ENCODE peak calls at places on chromosome 10, in six cellular contexts. One of them, this sample, is unnamed.
A peak's percentile ranks its signal among the peaks of the same experiment; 100 is the strongest.

GRCh38 chr10:78807504-78808202 is 261.1 kb upstream of the ZMIZ1 start:
- DNase-seq in cardiac fibroblast: no peak
- DNase-seq in body of pancreas: no peak
- DNase-seq in activated CD8-positive, alpha-beta T cell treated with anti-CD3 and anti-CD28 coated beads, Interleukin-2, amount 10 ng/mL, durations not matched to agents 7 days and 5 days: no peak
- DNase-seq in aorta: no peak
- DNase-seq in AG04450: no peak
- DNase-seq in this sample: no peak

GRCh38 chr10:17028843-17029580 is 100.6 kb downstream of the CUBN start:
- DNase-seq in cardiac fibroblast: no peak
- DNase-seq in body of pancreas: no peak
- DNase-seq in activated CD8-positive, alpha-beta T cell treated with anti-CD3 and anti-CD28 coated beads, Interleukin-2, amount 10 ng/mL, durations not matched to agents 7 days and 5 days: peak; percentile 24
- DNase-seq in aorta: no peak
- DNase-seq in AG04450: no peak
- DNase-seq in this sample: no peak

GRCh38 chr10:127694580-127695193 is 42.3 kb upstream of the FOXI2 start:
- DNase-seq in cardiac fibroblast: peak; percentile 4
- DNase-seq in body of pancreas: no peak
- DNase-seq in activated CD8-positive, alpha-beta T cell treated with anti-CD3 and anti-CD28 coated beads, Interleukin-2, amount 10 ng/mL, durations not matched to agents 7 days and 5 days: peak; percentile 55
- DNase-seq in aorta: no peak
- DNase-seq in AG04450: no peak
- DNase-seq in this sample: no peak

GRCh38 chr10:34781709-34782108 is 33.4 kb downstream of the PARD3 start:
- DNase-seq in cardiac fibroblast: no peak
- DNase-seq in body of pancreas: no peak
- DNase-seq in activated CD8-positive, alpha-beta T cell treated with anti-CD3 and anti-CD28 coated beads, Interleukin-2, amount 10 ng/mL, durations not matched to agents 7 days and 5 days: no peak
- DNase-seq in aorta: no peak
- DNase-seq in AG04450: no peak
- DNase-seq in this sample: no peak

GRCh38 chr10:75899816-75900357 is 468.5 kb downstream of the LRMDA start:
- DNase-seq in cardiac fibroblast: no peak
- DNase-seq in body of pancreas: no peak
- DNase-seq in activated CD8-positive, alpha-beta T cell treated with anti-CD3 and anti-CD28 coated beads, Interleukin-2, amount 10 ng/mL, durations not matched to agents 7 days and 5 days: no peak
- DNase-seq in aorta: no peak
- DNase-seq in AG04450: no peak
- DNase-seq in this sample: no peak

GRCh38 chr10:28060031-28060607 is 61.2 kb upstream of the ODAD2 start:
- DNase-seq in cardiac fibroblast: no peak
- DNase-seq in body of pancreas: no peak
- DNase-seq in activated CD8-positive, alpha-beta T cell treated with anti-CD3 and anti-CD28 coated beads, Interleukin-2, amount 10 ng/mL, durations not matched to agents 7 days and 5 days: no peak
- DNase-seq in aorta: no peak
- DNase-seq in AG04450: no peak
- DNase-seq in this sample: no peak

GRCh38 chr10:101649530-101650085 is 45.4 kb downstream of the FBXW4 start:
- DNase-seq in cardiac fibroblast: peak; percentile 11
- DNase-seq in body of pancreas: no peak
- DNase-seq in activated CD8-positive, alpha-beta T cell treated with anti-CD3 and anti-CD28 coated beads, Interleukin-2, amount 10 ng/mL, durations not matched to agents 7 days and 5 days: no peak
- DNase-seq in aorta: no peak
- DNase-seq in AG04450: no peak
- DNase-seq in this sample: no peak

GRCh38 chr10:29150010-29150409 is 138.9 kb upstream of the LYZL1 start:
- DNase-seq in cardiac fibroblast: no peak
- DNase-seq in body of pancreas: peak; percentile 21
- DNase-seq in activated CD8-positive, alpha-beta T cell treated with anti-CD3 and anti-CD28 coated beads, Interleukin-2, amount 10 ng/mL, durations not matched to agents 7 days and 5 days: no peak
- DNase-seq in aorta: peak; percentile 77
- DNase-seq in AG04450: no peak
- DNase-seq in this sample: no peak

GRCh38 chr10:50614444-50615137 is 9.2 kb downstream of the SGMS1 start:
- DNase-seq in cardiac fibroblast: no peak
- DNase-seq in body of pancreas: peak; percentile 47
- DNase-seq in activated CD8-positive, alpha-beta T cell treated with anti-CD3 and anti-CD28 coated beads, Interleukin-2, amount 10 ng/mL, durations not matched to agents 7 days and 5 days: peak; percentile 35
- DNase-seq in aorta: no peak
- DNase-seq in AG04450: no peak
- DNase-seq in this sample: no peak

GRCh38 chr10:62554632-62555199 is 180.5 kb downstream of the ZNF365 start:
- DNase-seq in cardiac fibroblast: peak; percentile 82
- DNase-seq in body of pancreas: no peak
- DNase-seq in activated CD8-positive, alpha-beta T cell treated with anti-CD3 and anti-CD28 coated beads, Interleukin-2, amount 10 ng/mL, durations not matched to agents 7 days and 5 days: peak; percentile 28
- DNase-seq in aorta: no peak
- DNase-seq in AG04450: no peak
- DNase-seq in this sample: no peak

GRCh38 chr10:35643151-35643975 is 1.3 kb upstream of the FZD8 start:
- DNase-seq in cardiac fibroblast: peak; percentile 66
- DNase-seq in body of pancreas: peak; percentile 66
- DNase-seq in activated CD8-positive, alpha-beta T cell treated with anti-CD3 and anti-CD28 coated beads, Interleukin-2, amount 10 ng/mL, durations not matched to agents 7 days and 5 days: no peak
- DNase-seq in aorta: peak; percentile 93
- DNase-seq in AG04450: no peak
- DNase-seq in this sample: no peak

GRCh38 chr10:70626056-70626455 is 23.5 kb upstream of the PRF1 start:
- DNase-seq in cardiac fibroblast: no peak
- DNase-seq in body of pancreas: no peak
- DNase-seq in activated CD8-positive, alpha-beta T cell treated with anti-CD3 and anti-CD28 coated beads, Interleukin-2, amount 10 ng/mL, durations not matched to agents 7 days and 5 days: no peak
- DNase-seq in aorta: no peak
- DNase-seq in AG04450: no peak
- DNase-seq in this sample: no peak

GRCh38 chr10:132834891-132835847 is 49.2 kb upstream of the NKX6-2 start:
- DNase-seq in cardiac fibroblast: no peak
- DNase-seq in body of pancreas: no peak
- DNase-seq in activated CD8-positive, alpha-beta T cell treated with anti-CD3 and anti-CD28 coated beads, Interleukin-2, amount 10 ng/mL, durations not matched to agents 7 days and 5 days: peak; percentile 11
- DNase-seq in aorta: peak; percentile 57
- DNase-seq in AG04450: no peak
- DNase-seq in this sample: no peak

GRCh38 chr10:97095701-97096300 is 90.0 kb downstream of the SLIT1 start:
- DNase-seq in cardiac fibroblast: no peak
- DNase-seq in body of pancreas: no peak
- DNase-seq in activated CD8-positive, alpha-beta T cell treated with anti-CD3 and anti-CD28 coated beads, Interleukin-2, amount 10 ng/mL, durations not matched to agents 7 days and 5 days: no peak
- DNase-seq in aorta: no peak
- DNase-seq in AG04450: no peak
- DNase-seq in this sample: no peak

GRCh38 chr10:25493122-25493893 is 318.5 kb downstream of the GPR158 start:
- DNase-seq in cardiac fibroblast: peak; percentile 93
- DNase-seq in body of pancreas: no peak
- DNase-seq in activated CD8-positive, alpha-beta T cell treated with anti-CD3 and anti-CD28 coated beads, Interleukin-2, amount 10 ng/mL, durations not matched to agents 7 days and 5 days: no peak
- DNase-seq in aorta: no peak
- DNase-seq in AG04450: no peak
- DNase-seq in this sample: no peak

GRCh38 chr10:3526721-3527120 is 258.3 kb downstream of the KLF6 start:
- DNase-seq in cardiac fibroblast: peak; percentile 90
- DNase-seq in body of pancreas: no peak
- DNase-seq in activated CD8-positive, alpha-beta T cell treated with anti-CD3 and anti-CD28 coated beads, Interleukin-2, amount 10 ng/mL, durations not matched to agents 7 days and 5 days: no peak
- DNase-seq in aorta: no peak
- DNase-seq in AG04450: peak; percentile 44
- DNase-seq in this sample: no peak

GRCh38 chr10:1110674-1111119 is 54.5 kb downstream of the WDR37 start:
- DNase-seq in cardiac fibroblast: no peak
- DNase-seq in body of pancreas: no peak
- DNase-seq in activated CD8-positive, alpha-beta T cell treated with anti-CD3 and anti-CD28 coated beads, Interleukin-2, amount 10 ng/mL, durations not matched to agents 7 days and 5 days: no peak
- DNase-seq in aorta: no peak
- DNase-seq in AG04450: no peak
- DNase-seq in this sample: no peak

GRCh38 chr10:113005380-113005779 is 55.3 kb downstream of the TCF7L2 start:
- DNase-seq in cardiac fibroblast: no peak
- DNase-seq in body of pancreas: no peak
- DNase-seq in activated CD8-positive, alpha-beta T cell treated with anti-CD3 and anti-CD28 coated beads, Interleukin-2, amount 10 ng/mL, durations not matched to agents 7 days and 5 days: no peak
- DNase-seq in aorta: no peak
- DNase-seq in AG04450: no peak
- DNase-seq in this sample: no peak

GRCh38 chr10:23422003-23422411 is 16.9 kb upstream of the OTUD1 start:
- DNase-seq in cardiac fibroblast: no peak
- DNase-seq in body of pancreas: no peak
- DNase-seq in activated CD8-positive, alpha-beta T cell treated with anti-CD3 and anti-CD28 coated beads, Interleukin-2, amount 10 ng/mL, durations not matched to agents 7 days and 5 days: no peak
- DNase-seq in aorta: no peak
- DNase-seq in AG04450: no peak
- DNase-seq in this sample: no peak

GRCh38 chr10:123275183-123275549 is 121.0 kb downstream of the BUB3 start:
- DNase-seq in cardiac fibroblast: no peak
- DNase-seq in body of pancreas: no peak
- DNase-seq in activated CD8-positive, alpha-beta T cell treated with anti-CD3 and anti-CD28 coated beads, Interleukin-2, amount 10 ng/mL, durations not matched to agents 7 days and 5 days: no peak
- DNase-seq in aorta: no peak
- DNase-seq in AG04450: no peak
- DNase-seq in this sample: no peak

GRCh38 chr10:106652279-106652678 is 512.2 kb downstream of the SORCS1 start:
- DNase-seq in cardiac fibroblast: no peak
- DNase-seq in body of pancreas: no peak
- DNase-seq in activated CD8-positive, alpha-beta T cell treated with anti-CD3 and anti-CD28 coated beads, Interleukin-2, amount 10 ng/mL, durations not matched to agents 7 days and 5 days: no peak
- DNase-seq in aorta: no peak
- DNase-seq in AG04450: no peak
- DNase-seq in this sample: no peak

GRCh38 chr10:103491729-103492364 is 1.7 kb upstream of the NEURL1 start:
- DNase-seq in cardiac fibroblast: peak; percentile 88
- DNase-seq in body of pancreas: no peak
- DNase-seq in activated CD8-positive, alpha-beta T cell treated with anti-CD3 and anti-CD28 coated beads, Interleukin-2, amount 10 ng/mL, durations not matched to agents 7 days and 5 days: no peak
- DNase-seq in aorta: no peak
- DNase-seq in AG04450: peak; percentile 92
- DNase-seq in this sample: no peak

GRCh38 chr10:131681122-131681521 is 219.7 kb upstream of the PPP2R2D start:
- DNase-seq in cardiac fibroblast: no peak
- DNase-seq in body of pancreas: no peak
- DNase-seq in activated CD8-positive, alpha-beta T cell treated with anti-CD3 and anti-CD28 coated beads, Interleukin-2, amount 10 ng/mL, durations not matched to agents 7 days and 5 days: no peak
- DNase-seq in aorta: peak; percentile 28
- DNase-seq in AG04450: no peak
- DNase-seq in this sample: no peak

GRCh38 chr10:29668628-29669027 is 33.9 kb upstream of the SVIL start:
- DNase-seq in cardiac fibroblast: peak; percentile 81
- DNase-seq in body of pancreas: no peak
- DNase-seq in activated CD8-positive, alpha-beta T cell treated with anti-CD3 and anti-CD28 coated beads, Interleukin-2, amount 10 ng/mL, durations not matched to agents 7 days and 5 days: no peak
- DNase-seq in aorta: no peak
- DNase-seq in AG04450: no peak
- DNase-seq in this sample: no peak

GRCh38 chr10:28915989-28916588 is 238.8 kb downstream of the BAMBI start:
- DNase-seq in cardiac fibroblast: no peak
- DNase-seq in body of pancreas: no peak
- DNase-seq in activated CD8-positive, alpha-beta T cell treated with anti-CD3 and anti-CD28 coated beads, Interleukin-2, amount 10 ng/mL, durations not matched to agents 7 days and 5 days: no peak
- DNase-seq in aorta: no peak
- DNase-seq in AG04450: no peak
- DNase-seq in this sample: no peak

GRCh38 chr10:70284542-70285150 is 842 bp upstream of the NPFFR1 start:
- DNase-seq in cardiac fibroblast: no peak
- DNase-seq in body of pancreas: no peak
- DNase-seq in activated CD8-positive, alpha-beta T cell treated with anti-CD3 and anti-CD28 coated beads, Interleukin-2, amount 10 ng/mL, durations not matched to agents 7 days and 5 days: no peak
- DNase-seq in aorta: no peak
- DNase-seq in AG04450: no peak
- DNase-seq in this sample: no peak